ENCODE peak calls at places on chromosomes 11 and 22, in ten cellular contexts. Q, D, A, E, P, W, F, K, L and B are unnamed samples.

GRCh38 chr11:64776425-64776824 is 1.9 kb downstream of the SF1 start:
- DNase-seq in F (no peak), D (no peak), K (no peak), W (no peak), L (no peak), Q (no peak), P (no peak), A (no peak), E (no peak), B (no peak)

GRCh38 chr22:49956418-49956770 is 4.2 kb upstream of the PIM3 start:
- DNase-seq in F (no peak), K (no peak), Q (no peak), D (no peak), L (no peak), W (no peak), P (no peak), A (no peak), E (no peak), B (no peak)

GRCh38 chr11:19349340-19350025 is 108.7 kb upstream of the E2F8 start:
- DNase-seq in L (no peak), W (no peak), F (no peak), P (no peak), K (no peak), A (no peak), E (no peak), Q (peak; percentile 30), D (no peak), B (no peak)

GRCh38 chr11:1118755-1119275 is 38.9 kb upstream of the MUC5AC start:
- DNase-seq in W (no peak), F (no peak), D (peak; percentile 0), P (no peak), Q (no peak), A (no peak), K (peak; percentile 15), E (no peak), L (no peak), B (no peak)

GRCh38 chr22:37884420-37884819 is 21.7 kb upstream of the MICALL1 start:
- DNase-seq in F (no peak), E (no peak), A (no peak), Q (no peak), D (no peak), K (no peak), P (no peak), W (no peak), L (no peak), B (no peak)

GRCh38 chr11:18522388-18522787 is 4.4 kb downstream of the TSG101 start:
- DNase-seq in L (no peak), A (no peak), E (no peak), F (no peak), D (no peak), P (no peak), W (no peak), K (no peak), Q (peak; percentile 15), B (no peak)

GRCh38 chr11:86954288-86955110 is 696 bp downstream of the FZD4 start:
- DNase-seq in W (no peak), K (peak; percentile 25), A (no peak), P (no peak), L (no peak), Q (no peak), D (peak; percentile 6), E (peak; percentile 57), F (no peak), B (peak; percentile 41)

GRCh38 chr11:41175304-41175972 is 284.0 kb downstream of the LRRC4C start:
- DNase-seq in A (no peak), Q (no peak), L (no peak), K (no peak), W (peak; percentile 11), E (no peak), P (no peak), D (no peak), F (no peak), B (no peak)

GRCh38 chr11:17933710-17934109 is 79.1 kb downstream of the SERGEF start:
- DNase-seq in A (peak; percentile 4), D (no peak), F (no peak), K (no peak), E (no peak), W (no peak), Q (no peak), L (no peak), P (no peak), B (no peak)

GRCh38 chr22:37951305-37951704 is 2.1 kb downstream of the C22orf23 start:
- DNase-seq in E (no peak), D (no peak), A (peak; percentile 1), F (no peak), W (no peak), P (no peak), K (no peak), L (no peak), Q (no peak), B (no peak)

GRCh38 chr22:38148252-38148651 is 33.4 kb downstream of the PLA2G6 start:
- DNase-seq in Q (peak; percentile 62), E (no peak), L (no peak), W (peak; percentile 37), K (no peak), D (no peak), A (no peak), F (no peak), P (no peak), B (no peak)

GRCh38 chr22:50482107-50483074 is 1.0 kb downstream of the ADM2 start:
- DNase-seq in F (no peak), P (no peak), A (no peak), L (no peak), W (no peak), K (no peak), Q (no peak), D (no peak), E (peak; percentile 58), B (no peak)

GRCh38 chr11:111331711-111332479 is 33.5 kb downstream of the POU2AF3 start:
- DNase-seq in K (no peak), P (no peak), A (no peak), F (no peak), Q (peak; percentile 65), L (no peak), E (no peak), D (no peak), W (peak; percentile 25), B (no peak)

GRCh38 chr22:48068323-48068722 is 1305.9 kb downstream of the TBC1D22A start:
- DNase-seq in K (no peak), F (no peak), Q (no peak), P (no peak), L (no peak), D (no peak), A (no peak), W (no peak), E (no peak), B (no peak)

GRCh38 chr11:122898799-122899198 is 16.2 kb downstream of the JHY start:
- DNase-seq in F (no peak), E (no peak), W (no peak), Q (no peak), D (no peak), L (no peak), K (no peak), A (no peak), P (no peak), B (no peak)

GRCh38 chr22:35985361-35985760 is 43.3 kb downstream of the RBFOX2 start:
- DNase-seq in E (no peak), K (no peak), L (no peak), P (no peak), F (no peak), D (no peak), A (no peak), Q (no peak), W (no peak), B (no peak)

GRCh38 chr11:76610871-76611475 is 59.6 kb downstream of the LRRC32 start:
- DNase-seq in E (no peak), D (no peak), F (no peak), L (no peak), P (no peak), K (peak; percentile 72), W (no peak), A (peak; percentile 34), Q (no peak), B (peak; percentile 15)